ENCODE peak calls at places on chromosomes 3 and 15, in six cellular contexts. D is PC-3, W is H9, T is MM.1S, X is psoas muscle, U is lower lobe of right lung. R is an unnamed sample. For H3K4me1, the result is how much of the 10 kb centered on the place peaks cover.

GRCh38 chr3:13346481-13347389 is 73.4 kb downstream of the NUP210 start:
- DNase-seq in D (no peak), W (peak), T (no peak), X (peak), U (no peak), R (peak)

GRCh38 chr3:98068824-98069223 is 18.1 kb upstream of the OR5AC2 start:
- DNase-seq in D (no peak), W (no peak), T (no peak), X (no peak), U (no peak), R (no peak)

GRCh38 chr15:73923488-73924164 is 2.6 kb upstream of the LOXL1 start:
- DNase-seq in D (no peak), W (no peak), T (no peak), X (no peak), U (peak), R (no peak)

GRCh38 chr15:31448635-31448979 is 122.0 kb downstream of the KLF13 start:
- DNase-seq in D (no peak), W (no peak), T (no peak), X (no peak), U (no peak), R (no peak)

GRCh38 chr15:48862705-48863104 is 15.2 kb upstream of the EID1 start:
- DNase-seq in D (no peak), W (peak), T (peak), X (no peak), U (no peak), R (no peak)

GRCh38 chr15:33425149-33425548 is 114.4 kb downstream of the RYR3 start:
- DNase-seq in D (no peak), W (no peak), T (no peak), X (no peak), U (no peak), R (no peak)

GRCh38 chr15:95169701-95170459 is 938.5 kb downstream of the MCTP2 start:
- DNase-seq in D (no peak), W (no peak), T (no peak), X (peak), U (no peak), R (no peak)

GRCh38 chr3:150742141-150742523 is 20.8 kb downstream of the SIAH2 start:
- DNase-seq in D (no peak), W (no peak), T (no peak), X (no peak), U (no peak), R (no peak)

GRCh38 chr3:21573291-21573690 is 177.7 kb downstream of the ZNF385D start:
- DNase-seq in D (peak), W (no peak), T (no peak), X (no peak), U (no peak), R (no peak)

GRCh38 chr3:111538111-111538510 is 3.9 kb upstream of the CD96 start:
- DNase-seq in D (peak), W (no peak), T (no peak), X (no peak), U (no peak), R (no peak)

GRCh38 chr3:9009976-9010545 is 46.8 kb upstream of the RAD18 start:
- DNase-seq in D (no peak), W (no peak), T (no peak), X (no peak), U (no peak), R (no peak)

GRCh38 chr3:101703169-101703568 is 16.7 kb upstream of the RPL24 start:
- DNase-seq in D (peak), W (no peak), T (no peak), X (no peak), U (no peak), R (no peak)

GRCh38 chr3:140470962-140471361 is 206.9 kb upstream of the TRIM42 start:
- DNase-seq in D (peak), W (no peak), T (no peak), X (no peak), U (no peak), R (no peak)

GRCh38 chr3:38164136-38164965 is 986 bp upstream of the OXSR1 start:
- DNase-seq in D (no peak), W (no peak), T (no peak), X (no peak), U (no peak), R (no peak)

GRCh38 chr15:78537266-78537665 is 3.0 kb upstream of the PSMA4 start:
- DNase-seq in D (no peak), W (no peak), T (no peak), X (no peak), U (no peak), R (no peak)

GRCh38 chr3:142863010-142863787 is 25.7 kb downstream of the PCOLCE2 start:
- DNase-seq in D (peak), W (peak), T (no peak), X (no peak), U (no peak), R (no peak)

GRCh38 chr3:165742351-165742750 is 94.9 kb downstream of the BCHE start:
- DNase-seq in D (no peak), W (no peak), T (no peak), X (no peak), U (no peak), R (no peak)

GRCh38 chr3:159814161-159814560 is 174.5 kb upstream of the IL12A start:
- DNase-seq in D (peak), W (peak), T (peak), X (no peak), U (no peak), R (no peak)

GRCh38 chr3:150497956-150498355 is 48.3 kb downstream of the SERP1 start:
- DNase-seq in D (peak), W (no peak), T (no peak), X (no peak), U (no peak), R (no peak)

GRCh38 chr3:118577055-118577759 is 457.4 kb downstream of the IGSF11 start:
- DNase-seq in D (no peak), W (no peak), T (no peak), X (no peak), U (no peak), R (no peak)

GRCh38 chr3:190306513-190307163 is 15.6 kb downstream of the CLDN1 start:
- DNase-seq in D (peak), W (no peak), T (no peak), X (peak), U (no peak), R (no peak)

GRCh38 chr15:33132722-33133345 is 61.7 kb downstream of the FMN1 start:
- DNase-seq in D (peak), W (peak), T (peak), X (no peak), U (no peak), R (no peak)

GRCh38 chr15:70854669-70854976 is 666 bp upstream of the LARP6 start:
- DNase-seq in D (peak), W (no peak), T (no peak), X (no peak), U (no peak), R (no peak)
- H3K4me1 ChIP-seq in D (under half), W (under half), T (under half), X (under half), U (under half), R (under half)

GRCh38 chr15:87671289-87671688 is 585.2 kb downstream of the NTRK3 start:
- DNase-seq in D (no peak), W (no peak), T (no peak), X (no peak), U (no peak), R (no peak)
- H3K4me1 ChIP-seq in D (under half), W (under half), T (under half), X (under half), U (under half), R (under half)

DNA sequence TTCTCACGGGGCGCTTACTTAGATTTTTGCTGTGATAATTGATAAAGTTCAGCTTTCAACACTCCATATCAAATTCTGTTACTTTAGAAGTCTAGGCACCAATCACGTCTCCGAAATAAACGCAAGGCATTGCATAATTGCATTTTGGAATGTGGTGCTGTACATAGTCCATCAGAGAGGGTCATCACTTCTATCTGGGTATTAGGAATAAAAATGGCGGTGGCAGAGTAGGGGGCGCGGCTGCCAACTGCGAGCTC is 365 bp upstream of the UQCC5 start:
- DNase-seq in D (no peak), W (no peak), T (no peak), X (no peak), U (no peak), R (no peak)
- H3K4me1 ChIP-seq in D (under half), W (under half), T (under half), X (under half), U (half or more), R (under half)

GRCh38 chr3:134373942-134374790 is at the start of gene AMOTL2:
- DNase-seq in D (peak), W (peak), T (peak), X (peak), U (peak), R (no peak)
- H3K4me1 ChIP-seq in D (half or more), W (under half), T (under half), X (half or more), U (half or more), R (under half)

DNA sequence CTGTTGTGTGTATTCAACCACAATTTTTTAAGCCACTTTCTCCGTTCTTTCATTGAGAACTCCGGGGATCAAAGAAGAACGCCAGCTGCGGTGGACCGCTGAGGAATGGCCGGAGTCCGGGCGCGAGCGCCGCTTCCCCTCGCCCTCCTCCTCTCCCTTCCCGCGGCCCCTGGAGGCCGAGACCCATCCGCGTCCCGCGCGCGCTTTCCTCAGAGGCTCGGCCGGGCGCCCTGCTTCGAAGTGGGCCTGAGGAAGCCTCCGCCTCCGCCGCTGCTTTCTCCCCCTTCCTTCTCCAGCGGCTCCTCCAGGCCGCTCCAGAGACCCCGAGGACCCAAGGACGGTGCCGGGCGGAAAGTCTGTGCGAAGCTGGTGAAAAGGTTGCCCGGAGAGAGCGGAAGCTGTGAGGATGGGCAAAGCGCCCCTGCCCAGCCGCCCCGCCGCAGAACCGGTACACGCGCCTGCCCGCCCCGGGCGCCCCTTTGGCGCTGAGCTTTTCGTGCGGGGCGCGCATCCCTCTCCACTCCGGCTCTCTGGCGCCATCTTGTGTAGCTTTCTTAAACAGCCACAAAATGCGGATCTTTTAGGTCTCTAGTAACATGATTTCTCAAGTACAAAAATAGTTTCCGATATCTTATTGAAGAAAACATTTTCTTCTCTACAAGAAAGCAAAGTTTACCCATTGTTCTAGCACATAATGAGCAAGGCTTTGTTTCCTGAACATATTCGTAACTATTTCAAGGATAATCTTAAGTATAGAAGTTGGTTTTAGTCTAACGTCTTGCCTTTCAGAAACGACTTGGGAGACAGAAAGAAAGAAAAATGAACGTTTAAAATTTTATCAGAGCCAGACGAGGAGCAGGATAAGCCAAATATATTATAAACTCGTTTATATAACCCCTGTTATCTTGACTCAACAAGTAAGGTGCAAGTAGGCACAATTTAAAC is 59.2 kb upstream of the FAM174B start:
- DNase-seq in D (peak), W (peak), T (peak), X (peak), U (peak), R (peak)
- H3K4me1 ChIP-seq in D (under half), W (under half), T (under half), X (under half), U (under half), R (under half)

GRCh38 chr15:98855815-98856539 is 151.6 kb downstream of the PGPEP1L start:
- DNase-seq in D (no peak), W (no peak), T (no peak), X (no peak), U (no peak), R (no peak)

GRCh38 chr15:98855067-98855814 is 152.4 kb downstream of the PGPEP1L start:
- DNase-seq in D (peak), W (no peak), T (no peak), X (no peak), U (no peak), R (no peak)

GRCh38 chr15:98858610-98859023 is 149.0 kb downstream of the PGPEP1L start:
- DNase-seq in D (no peak), W (no peak), T (peak), X (no peak), U (no peak), R (no peak)

GRCh38 chr15:98854496-98854895 is 153.1 kb downstream of the PGPEP1L start:
- DNase-seq in D (no peak), W (no peak), T (no peak), X (no peak), U (no peak), R (no peak)

GRCh38 chr15:98856540-98856907 is 151.1 kb downstream of the PGPEP1L start:
- DNase-seq in D (peak), W (no peak), T (no peak), X (no peak), U (no peak), R (no peak)
- H3K4me1 ChIP-seq in D (half or more), W (under half), T (under half), X (under half), U (half or more), R (under half)

R was measured in Peyer's patch.